ENCODE peak calls at places on chromosomes 7 and 10, in nine cellular contexts. One of them, this sample, is unnamed.

GRCh38 chr7:150877545-150877944 is 25.2 kb downstream of the AOC1 start:
- DNase-seq in nephron progenitor cell: no peak
- DNase-seq in HFF-Myc: no peak
- DNase-seq in progenitor cell of endocrine pancreas: no peak
- DNase-seq in endothelial cell of umbilical vein: no peak
- DNase-seq in left ventricle myocardium inferior: no peak
- DNase-seq in BJ: no peak
- DNase-seq in osteocyte: peak; percentile 51
- DNase-seq in breast epithelium: no peak
- DNase-seq in this sample: no peak

GRCh38 chr7:16891338-16891737 is 9.6 kb upstream of the AGR3 start:
- DNase-seq in nephron progenitor cell: peak; percentile 14
- DNase-seq in HFF-Myc: peak; percentile 30
- DNase-seq in progenitor cell of endocrine pancreas: no peak
- DNase-seq in endothelial cell of umbilical vein: peak; percentile 56
- DNase-seq in left ventricle myocardium inferior: no peak
- DNase-seq in BJ: no peak
- DNase-seq in osteocyte: no peak
- DNase-seq in breast epithelium: no peak
- DNase-seq in this sample: no peak

GRCh38 chr10:60350400-60350799 is 39.3 kb downstream of the ANK3 start:
- DNase-seq in nephron progenitor cell: no peak
- DNase-seq in HFF-Myc: no peak
- DNase-seq in progenitor cell of endocrine pancreas: no peak
- DNase-seq in endothelial cell of umbilical vein: peak; percentile 6
- DNase-seq in left ventricle myocardium inferior: no peak
- DNase-seq in BJ: no peak
- DNase-seq in osteocyte: no peak
- DNase-seq in breast epithelium: no peak
- DNase-seq in this sample: no peak

GRCh38 chr7:116399808-116400207 is 99.7 kb upstream of the CAV2 start:
- DNase-seq in nephron progenitor cell: no peak
- DNase-seq in HFF-Myc: peak; percentile 7
- DNase-seq in progenitor cell of endocrine pancreas: no peak
- DNase-seq in endothelial cell of umbilical vein: peak; percentile 61
- DNase-seq in left ventricle myocardium inferior: no peak
- DNase-seq in BJ: no peak
- DNase-seq in osteocyte: no peak
- DNase-seq in breast epithelium: no peak
- DNase-seq in this sample: no peak

GRCh38 chr7:1781369-1781768 is 111.3 kb downstream of the ELFN1 start:
- DNase-seq in nephron progenitor cell: no peak
- DNase-seq in HFF-Myc: no peak
- DNase-seq in progenitor cell of endocrine pancreas: no peak
- DNase-seq in endothelial cell of umbilical vein: no peak
- DNase-seq in left ventricle myocardium inferior: no peak
- DNase-seq in BJ: no peak
- DNase-seq in osteocyte: peak; percentile 69
- DNase-seq in breast epithelium: no peak
- DNase-seq in this sample: no peak

GRCh38 chr7:78420001-78420400 is 621.4 kb downstream of the PHTF2 start:
- DNase-seq in nephron progenitor cell: no peak
- DNase-seq in HFF-Myc: no peak
- DNase-seq in progenitor cell of endocrine pancreas: no peak
- DNase-seq in endothelial cell of umbilical vein: no peak
- DNase-seq in left ventricle myocardium inferior: no peak
- DNase-seq in BJ: no peak
- DNase-seq in osteocyte: no peak
- DNase-seq in breast epithelium: no peak
- DNase-seq in this sample: no peak

GRCh38 chr7:21543528-21544302 is 876 bp downstream of the DNAH11 start:
- DNase-seq in nephron progenitor cell: peak; percentile 23
- DNase-seq in HFF-Myc: no peak
- DNase-seq in progenitor cell of endocrine pancreas: peak; percentile 9
- DNase-seq in endothelial cell of umbilical vein: peak; percentile 23
- DNase-seq in left ventricle myocardium inferior: no peak
- DNase-seq in BJ: no peak
- DNase-seq in osteocyte: no peak
- DNase-seq in breast epithelium: no peak
- DNase-seq in this sample: no peak

GRCh38 chr7:48347426-48347825 is 176.2 kb downstream of the ABCA13 start:
- DNase-seq in nephron progenitor cell: no peak
- DNase-seq in HFF-Myc: no peak
- DNase-seq in progenitor cell of endocrine pancreas: no peak
- DNase-seq in endothelial cell of umbilical vein: no peak
- DNase-seq in left ventricle myocardium inferior: no peak
- DNase-seq in BJ: no peak
- DNase-seq in osteocyte: no peak
- DNase-seq in breast epithelium: no peak
- DNase-seq in this sample: no peak

GRCh38 chr10:72692897-72693598 is 1.1 kb downstream of the MCU start:
- DNase-seq in nephron progenitor cell: no peak
- DNase-seq in HFF-Myc: no peak
- DNase-seq in progenitor cell of endocrine pancreas: no peak
- DNase-seq in endothelial cell of umbilical vein: peak; percentile 77
- DNase-seq in left ventricle myocardium inferior: no peak
- DNase-seq in BJ: no peak
- DNase-seq in osteocyte: no peak
- DNase-seq in breast epithelium: no peak
- DNase-seq in this sample: no peak

GRCh38 chr7:16984346-16984745 is 102.6 kb upstream of the AGR3 start:
- DNase-seq in nephron progenitor cell: no peak
- DNase-seq in HFF-Myc: no peak
- DNase-seq in progenitor cell of endocrine pancreas: no peak
- DNase-seq in endothelial cell of umbilical vein: no peak
- DNase-seq in left ventricle myocardium inferior: no peak
- DNase-seq in BJ: no peak
- DNase-seq in osteocyte: no peak
- DNase-seq in breast epithelium: no peak
- DNase-seq in this sample: no peak

GRCh38 chr10:50993817-50994251 is 80.5 kb upstream of the PRKG1 start:
- DNase-seq in nephron progenitor cell: no peak
- DNase-seq in HFF-Myc: no peak
- DNase-seq in progenitor cell of endocrine pancreas: no peak
- DNase-seq in endothelial cell of umbilical vein: no peak
- DNase-seq in left ventricle myocardium inferior: peak; percentile 27
- DNase-seq in BJ: peak; percentile 67
- DNase-seq in osteocyte: no peak
- DNase-seq in breast epithelium: no peak
- DNase-seq in this sample: no peak

GRCh38 chr7:12303507-12303906 is 92.4 kb downstream of the TMEM106B start:
- DNase-seq in nephron progenitor cell: no peak
- DNase-seq in HFF-Myc: no peak
- DNase-seq in progenitor cell of endocrine pancreas: no peak
- DNase-seq in endothelial cell of umbilical vein: peak; percentile 30
- DNase-seq in left ventricle myocardium inferior: no peak
- DNase-seq in BJ: no peak
- DNase-seq in osteocyte: no peak
- DNase-seq in breast epithelium: no peak
- DNase-seq in this sample: no peak

GRCh38 chr7:112226701-112227276 is 20.3 kb downstream of the ZNF277 start:
- DNase-seq in nephron progenitor cell: no peak
- DNase-seq in HFF-Myc: no peak
- DNase-seq in progenitor cell of endocrine pancreas: no peak
- DNase-seq in endothelial cell of umbilical vein: peak; percentile 86
- DNase-seq in left ventricle myocardium inferior: no peak
- DNase-seq in BJ: no peak
- DNase-seq in osteocyte: no peak
- DNase-seq in breast epithelium: no peak
- DNase-seq in this sample: no peak

DNA sequence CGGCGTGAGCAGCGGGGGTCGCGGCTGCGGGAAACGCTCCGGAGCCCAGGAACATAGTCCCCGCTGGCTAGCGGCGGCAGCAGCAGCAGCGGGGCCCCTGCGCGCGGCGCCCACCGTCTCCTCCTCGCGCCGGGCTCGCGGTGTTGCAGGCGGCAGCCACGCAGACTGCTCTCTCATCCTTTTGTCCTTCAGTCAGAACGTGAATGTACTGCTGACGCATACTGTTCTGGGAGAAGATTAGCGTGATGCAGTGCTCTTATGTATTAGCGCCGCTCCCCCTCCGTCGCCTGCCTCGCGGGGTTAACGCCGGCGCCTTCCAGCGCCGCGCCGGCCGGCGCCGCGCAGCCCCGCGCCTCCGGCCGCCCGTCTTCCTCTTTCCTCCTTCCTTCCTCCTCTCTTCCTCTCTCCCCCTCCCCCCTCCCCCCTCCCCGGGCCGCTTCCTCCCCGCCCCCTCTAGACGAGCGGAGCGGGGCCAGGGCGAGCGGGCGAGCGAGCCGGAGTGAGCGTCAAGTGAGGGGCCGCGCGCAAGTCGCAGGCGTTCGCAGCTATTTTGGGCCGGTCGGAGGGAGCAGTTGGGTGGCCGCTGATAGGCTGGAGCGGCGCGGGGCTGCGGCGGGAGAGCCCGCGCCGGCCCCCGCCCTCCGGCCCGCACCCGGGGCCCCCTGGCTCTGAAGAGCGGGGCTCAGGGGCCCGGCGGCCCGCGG is 816 bp upstream of the LRRC4 start:
- DNase-seq in nephron progenitor cell: peak; percentile 70
- DNase-seq in HFF-Myc: peak; percentile 56
- DNase-seq in progenitor cell of endocrine pancreas: peak; percentile 44
- DNase-seq in endothelial cell of umbilical vein: peak; percentile 85
- DNase-seq in left ventricle myocardium inferior: peak; percentile 33
- DNase-seq in BJ: peak; percentile 36
- DNase-seq in osteocyte: no peak
- DNase-seq in breast epithelium: no peak
- DNase-seq in this sample: peak; percentile 45
- TF ChIP-seq CTCF in nephron progenitor cell: peak; percentile 8
- TF ChIP-seq CTCF in HFF-Myc: no peak
- TF ChIP-seq CTCF in progenitor cell of endocrine pancreas: peak; percentile 37
- TF ChIP-seq CTCF in endothelial cell of umbilical vein: peak; percentile 16
- TF ChIP-seq CTCF in left ventricle myocardium inferior: peak; percentile 47
- TF ChIP-seq CTCF in BJ: peak; percentile 30
- TF ChIP-seq CTCF in osteocyte: peak; percentile 49
- TF ChIP-seq CTCF in breast epithelium: no peak
- TF ChIP-seq CTCF in this sample: no peak

DNA sequence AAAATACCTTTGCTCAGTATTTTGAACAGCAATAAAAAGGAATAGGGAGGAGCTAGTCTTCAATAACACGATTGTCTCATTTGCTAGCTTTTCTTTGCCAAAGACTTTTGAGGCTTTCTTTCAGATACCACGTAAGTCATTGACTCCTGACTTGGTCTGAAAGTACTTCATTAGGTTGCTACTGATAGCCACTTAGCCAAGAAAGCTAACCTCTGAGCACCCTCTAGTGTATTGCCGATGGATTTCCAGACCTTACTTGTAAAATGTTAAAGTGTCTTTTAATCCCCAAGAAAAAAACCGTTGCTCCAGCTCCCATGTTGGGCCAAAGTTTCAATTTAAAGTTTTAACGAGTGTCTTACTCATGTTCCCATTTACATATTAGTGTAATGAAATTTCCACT is 63.4 kb upstream of the STRIP2 start:
- DNase-seq in nephron progenitor cell: no peak
- DNase-seq in HFF-Myc: no peak
- DNase-seq in progenitor cell of endocrine pancreas: no peak
- DNase-seq in endothelial cell of umbilical vein: no peak
- DNase-seq in left ventricle myocardium inferior: no peak
- DNase-seq in BJ: no peak
- DNase-seq in osteocyte: no peak
- DNase-seq in breast epithelium: no peak
- DNase-seq in this sample: no peak
- TF ChIP-seq CTCF in nephron progenitor cell: no peak
- TF ChIP-seq CTCF in HFF-Myc: no peak
- TF ChIP-seq CTCF in progenitor cell of endocrine pancreas: no peak
- TF ChIP-seq CTCF in endothelial cell of umbilical vein: no peak
- TF ChIP-seq CTCF in left ventricle myocardium inferior: no peak
- TF ChIP-seq CTCF in BJ: peak; percentile 10
- TF ChIP-seq CTCF in osteocyte: no peak
- TF ChIP-seq CTCF in breast epithelium: no peak
- TF ChIP-seq CTCF in this sample: no peak

DNA sequence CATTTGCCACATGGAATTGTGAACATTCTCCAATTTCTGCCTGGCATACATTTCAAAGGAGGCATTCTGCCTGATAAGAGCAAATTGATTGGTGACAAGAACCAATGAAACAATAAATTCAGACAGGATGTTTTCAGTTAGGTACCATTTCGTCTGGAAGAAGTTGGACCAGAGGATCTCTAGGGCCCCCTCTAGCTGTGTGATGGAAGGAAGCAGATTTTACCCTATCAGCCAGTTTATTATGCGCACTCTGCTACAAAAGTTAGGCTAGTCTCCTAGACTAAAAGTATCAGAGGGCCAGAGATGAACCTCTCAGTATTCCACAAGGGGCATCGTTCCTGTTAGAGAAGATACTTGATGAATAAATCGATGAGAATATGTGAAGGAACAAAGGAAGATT is 118.0 kb downstream of the BUB3 start:
- DNase-seq in nephron progenitor cell: no peak
- DNase-seq in HFF-Myc: no peak
- DNase-seq in progenitor cell of endocrine pancreas: no peak
- DNase-seq in endothelial cell of umbilical vein: no peak
- DNase-seq in left ventricle myocardium inferior: no peak
- DNase-seq in BJ: no peak
- DNase-seq in osteocyte: no peak
- DNase-seq in breast epithelium: no peak
- DNase-seq in this sample: no peak
- TF ChIP-seq CTCF in nephron progenitor cell: no peak
- TF ChIP-seq CTCF in HFF-Myc: peak; percentile 10
- TF ChIP-seq CTCF in progenitor cell of endocrine pancreas: peak; percentile 20
- TF ChIP-seq CTCF in endothelial cell of umbilical vein: no peak
- TF ChIP-seq CTCF in left ventricle myocardium inferior: no peak
- TF ChIP-seq CTCF in BJ: peak; percentile 13
- TF ChIP-seq CTCF in osteocyte: no peak
- TF ChIP-seq CTCF in breast epithelium: no peak
- TF ChIP-seq CTCF in this sample: no peak

GRCh38 chr10:17237163-17237562 is 9.1 kb downstream of the VIM start:
- DNase-seq in nephron progenitor cell: no peak
- DNase-seq in HFF-Myc: no peak
- DNase-seq in progenitor cell of endocrine pancreas: no peak
- DNase-seq in endothelial cell of umbilical vein: no peak
- DNase-seq in left ventricle myocardium inferior: no peak
- DNase-seq in BJ: no peak
- DNase-seq in osteocyte: no peak
- DNase-seq in breast epithelium: no peak
- DNase-seq in this sample: no peak

GRCh38 chr10:17233534-17233933 is 5.5 kb downstream of the VIM start:
- DNase-seq in nephron progenitor cell: no peak
- DNase-seq in HFF-Myc: no peak
- DNase-seq in progenitor cell of endocrine pancreas: no peak
- DNase-seq in endothelial cell of umbilical vein: peak; percentile 60
- DNase-seq in left ventricle myocardium inferior: peak; percentile 28
- DNase-seq in BJ: no peak
- DNase-seq in osteocyte: no peak
- DNase-seq in breast epithelium: no peak
- DNase-seq in this sample: no peak

GRCh38 chr10:17236468-17236886 is 8.4 kb downstream of the VIM start:
- DNase-seq in nephron progenitor cell: no peak
- DNase-seq in HFF-Myc: no peak
- DNase-seq in progenitor cell of endocrine pancreas: no peak
- DNase-seq in endothelial cell of umbilical vein: peak; percentile 25
- DNase-seq in left ventricle myocardium inferior: no peak
- DNase-seq in BJ: no peak
- DNase-seq in osteocyte: no peak
- DNase-seq in breast epithelium: no peak
- DNase-seq in this sample: no peak

GRCh38 chr10:17234541-17234940 is 6.5 kb downstream of the VIM start:
- DNase-seq in nephron progenitor cell: no peak
- DNase-seq in HFF-Myc: no peak
- DNase-seq in progenitor cell of endocrine pancreas: no peak
- DNase-seq in endothelial cell of umbilical vein: no peak
- DNase-seq in left ventricle myocardium inferior: no peak
- DNase-seq in BJ: no peak
- DNase-seq in osteocyte: no peak
- DNase-seq in breast epithelium: no peak
- DNase-seq in this sample: no peak

GRCh38 chr10:17235136-17235535 is 7.1 kb downstream of the VIM start:
- DNase-seq in nephron progenitor cell: no peak
- DNase-seq in HFF-Myc: no peak
- DNase-seq in progenitor cell of endocrine pancreas: no peak
- DNase-seq in endothelial cell of umbilical vein: peak; percentile 32
- DNase-seq in left ventricle myocardium inferior: no peak
- DNase-seq in BJ: no peak
- DNase-seq in osteocyte: no peak
- DNase-seq in breast epithelium: no peak
- DNase-seq in this sample: no peak
- TF ChIP-seq CTCF in nephron progenitor cell: no peak
- TF ChIP-seq CTCF in HFF-Myc: peak; percentile 21
- TF ChIP-seq CTCF in progenitor cell of endocrine pancreas: no peak
- TF ChIP-seq CTCF in endothelial cell of umbilical vein: peak; percentile 12
- TF ChIP-seq CTCF in left ventricle myocardium inferior: no peak
- TF ChIP-seq CTCF in BJ: peak; percentile 35
- TF ChIP-seq CTCF in osteocyte: peak; percentile 27
- TF ChIP-seq CTCF in breast epithelium: no peak
- TF ChIP-seq CTCF in this sample: no peak

This sample was measured in activated B cell treated with CpG ODN at 0.5 μM for 24 hours.